ENCODE peak calls at places on chromosomes 12 and 14, in eight cellular contexts. Z, X, L, B, J, C, H and Y are unnamed samples. For H3K4me1 and H3K36me3, the result is how much of the 10 kb centered on the place peaks cover.

GRCh38 chr12:1093166-1093751 is 102.2 kb downstream of the ERC1 start:
- DNase-seq in J (peak), X (no peak), B (no peak), C (peak), L (no peak), Z (peak), H (no peak), Y (no peak)

GRCh38 chr12:131896811-131897270 is 2.4 kb downstream of the ULK1 start:
- DNase-seq in Z (no peak), C (no peak), B (no peak), J (no peak), H (no peak), X (peak), L (peak), Y (no peak)

GRCh38 chr14:64940336-64940910 is 2.1 kb downstream of the GPX2 start:
- DNase-seq in B (no peak), J (no peak), L (no peak), Z (no peak), C (no peak), H (no peak), X (no peak), Y (no peak)

GRCh38 chr12:109771746-109772621 is 58.4 kb downstream of the FAM222A start:
- DNase-seq in X (no peak), Z (no peak), H (peak), B (peak), L (no peak), C (no peak), J (no peak), Y (no peak)

GRCh38 chr12:75571204-75571603 is 59.8 kb upstream of the KRR1 start:
- DNase-seq in C (no peak), H (no peak), J (no peak), B (no peak), Z (no peak), L (no peak), X (no peak), Y (no peak)

GRCh38 chr14:106586098-106586704 is 1059.8 kb downstream of the TMEM121 start:
- DNase-seq in H (peak), C (no peak), B (no peak), L (no peak), J (no peak), Z (peak), X (no peak), Y (no peak)

GRCh38 chr14:70098257-70098809 is 90.4 kb downstream of the SLC8A3 start:
- DNase-seq in J (no peak), C (no peak), Z (no peak), X (no peak), B (no peak), H (no peak), L (no peak), Y (no peak)

GRCh38 chr12:67855103-67855502 is 134.1 kb upstream of the IFNG-AS1 start:
- DNase-seq in C (no peak), J (no peak), H (no peak), Z (no peak), L (no peak), X (no peak), B (no peak), Y (no peak)

GRCh38 chr12:62969695-62970094 is 34.7 kb upstream of the PPM1H start:
- DNase-seq in Z (no peak), H (no peak), B (no peak), J (no peak), X (no peak), C (no peak), L (no peak), Y (no peak)

GRCh38 chr14:23284654-23285529 is 1.0 kb downstream of the HOMEZ start:
- DNase-seq in L (no peak), J (peak), C (no peak), H (no peak), Z (no peak), X (no peak), B (no peak), Y (no peak)

GRCh38 chr12:117333331-117334000 is 28.0 kb downstream of the NOS1 start:
- DNase-seq in X (no peak), H (no peak), Z (no peak), L (no peak), B (no peak), C (no peak), J (no peak), Y (no peak)

GRCh38 chr14:50360093-50360492 is 36.6 kb downstream of the CDKL1 start:
- DNase-seq in L (no peak), H (no peak), X (no peak), C (no peak), B (no peak), Z (no peak), J (no peak), Y (no peak)

GRCh38 chr12:63298386-63298930 is 147.5 kb upstream of the AVPR1A start:
- DNase-seq in L (no peak), J (no peak), B (no peak), X (no peak), H (no peak), Z (no peak), C (no peak), Y (no peak)

GRCh38 chr14:88322505-88323085 is 474 bp downstream of the KCNK10 start:
- DNase-seq in J (no peak), X (no peak), Z (no peak), B (no peak), C (no peak), L (no peak), H (no peak), Y (no peak)

GRCh38 chr12:59649203-59649602 is 53.4 kb downstream of the SLC16A7 start:
- DNase-seq in H (no peak), L (no peak), Z (no peak), J (peak), B (no peak), C (no peak), X (no peak), Y (no peak)

GRCh38 chr14:32366995-32367394 is 37.9 kb downstream of the AKAP6 start:
- DNase-seq in X (no peak), C (no peak), B (no peak), L (no peak), Z (no peak), H (no peak), J (no peak), Y (no peak)

GRCh38 chr12:45674181-45674580 is 55.3 kb upstream of the ARID2 start:
- DNase-seq in Z (no peak), L (no peak), X (no peak), C (no peak), H (no peak), J (peak), B (no peak), Y (no peak)

GRCh38 chr14:28756896-28757570 is 9.6 kb upstream of the FOXG1 start:
- DNase-seq in B (no peak), X (no peak), Z (no peak), H (no peak), J (peak), L (no peak), C (no peak), Y (no peak)

GRCh38 chr12:89479982-89480381 is 44.6 kb downstream of the GALNT4 start:
- DNase-seq in H (no peak), J (no peak), L (no peak), B (no peak), X (no peak), C (no peak), Z (no peak), Y (no peak)

GRCh38 chr14:20757963-20758362 is 10.2 kb upstream of the EDDM3B start:
- DNase-seq in B (no peak), L (no peak), H (no peak), C (peak), J (no peak), Z (peak), X (no peak), Y (no peak)

GRCh38 chr14:95530461-95531170 is 4.2 kb upstream of the GLRX5 start:
- DNase-seq in B (no peak), L (no peak), J (no peak), Z (no peak), H (no peak), C (no peak), X (no peak), Y (no peak)

GRCh38 chr12:132735496-132735895 is 24.9 kb downstream of the PGAM5 start:
- DNase-seq in B (no peak), J (no peak), X (no peak), L (no peak), C (no peak), Z (no peak), H (no peak), Y (no peak)

GRCh38 chr12:67223225-67223624 is 45.9 kb upstream of the CAND1 start:
- DNase-seq in H (no peak), X (no peak), J (no peak), B (no peak), L (no peak), Z (no peak), C (no peak), Y (no peak)

GRCh38 chr12:57998251-57998650 is 56.9 kb downstream of the ATP23 start:
- DNase-seq in Z (no peak), H (no peak), J (no peak), X (no peak), C (no peak), L (no peak), B (no peak), Y (no peak)

GRCh38 chr12:105225505-105225904 is 10.5 kb downstream of the APPL2 start:
- DNase-seq in X (no peak), H (no peak), C (no peak), J (no peak), B (no peak), L (no peak), Z (no peak), Y (no peak)

GRCh38 chr12:66688836-66689439 is 10.1 kb upstream of the GRIP1 start:
- DNase-seq in H (no peak), Z (peak), L (no peak), C (peak), X (no peak), J (peak), B (no peak), Y (no peak)

GRCh38 chr12:89528434-89528833 is 2.6 kb upstream of the POC1B start:
- DNase-seq in H (no peak), X (no peak), C (no peak), Z (no peak), L (no peak), J (no peak), B (no peak), Y (no peak)

GRCh38 chr12:88035271-88035906 is 6.2 kb upstream of the C12orf50 start:
- DNase-seq in Z (peak), J (peak), B (peak), C (peak), L (peak), X (peak), H (peak), Y (peak)

GRCh38 chr12:38638401-38638800 is 267.0 kb downstream of the CPNE8 start:
- DNase-seq in H (no peak), Z (no peak), X (no peak), J (no peak), L (no peak), B (no peak), C (no peak), Y (no peak)

GRCh38 chr12:127785535-127785934 is 481.4 kb upstream of the TMEM132C start:
- DNase-seq in H (no peak), B (no peak), L (no peak), C (no peak), J (no peak), X (peak), Z (no peak), Y (no peak)

GRCh38 chr12:109943811-109944210 is 43.7 kb downstream of the TCHP start:
- DNase-seq in L (no peak), J (peak), Z (no peak), X (no peak), C (no peak), H (no peak), B (no peak), Y (no peak)

GRCh38 chr12:64806593-64806992 is 17.9 kb upstream of the TBC1D30 start:
- DNase-seq in B (no peak), H (no peak), J (peak), X (no peak), Z (no peak), L (no peak), C (no peak), Y (no peak)

GRCh38 chr14:64944861-64945260 is 2.3 kb upstream of the GPX2 start:
- DNase-seq in Z (no peak), C (no peak), B (no peak), L (no peak), J (no peak), X (no peak), H (no peak), Y (no peak)

GRCh38 chr12:6093764-6094163 is 30.7 kb downstream of the VWF start:
- DNase-seq in Z (no peak), C (no peak), J (no peak), X (no peak), H (no peak), B (peak), L (no peak), Y (no peak)

GRCh38 chr12:116123511-116124258 is 153.8 kb downstream of the MED13L start:
- DNase-seq in B (no peak), H (no peak), C (peak), Z (peak), L (no peak), X (no peak), J (peak), Y (peak)

GRCh38 chr12:45775465-45775864 is 46.0 kb downstream of the ARID2 start:
- DNase-seq in H (no peak), B (no peak), C (no peak), J (no peak), L (no peak), X (no peak), Z (no peak), Y (no peak)

GRCh38 chr14:54722791-54723432 is 156.0 kb downstream of the SAMD4A start:
- DNase-seq in X (no peak), B (no peak), J (peak), H (no peak), L (no peak), C (no peak), Z (no peak), Y (no peak)

GRCh38 chr14:92613681-92614260 is 100.2 kb downstream of the RIN3 start:
- DNase-seq in C (no peak), L (no peak), J (no peak), H (no peak), B (no peak), X (no peak), Z (no peak), Y (no peak)
- H3K4me1 ChIP-seq in C (under half), L (under half), J (under half), H (under half), B (under half), X (under half), Z (under half), Y (under half)

DNA sequence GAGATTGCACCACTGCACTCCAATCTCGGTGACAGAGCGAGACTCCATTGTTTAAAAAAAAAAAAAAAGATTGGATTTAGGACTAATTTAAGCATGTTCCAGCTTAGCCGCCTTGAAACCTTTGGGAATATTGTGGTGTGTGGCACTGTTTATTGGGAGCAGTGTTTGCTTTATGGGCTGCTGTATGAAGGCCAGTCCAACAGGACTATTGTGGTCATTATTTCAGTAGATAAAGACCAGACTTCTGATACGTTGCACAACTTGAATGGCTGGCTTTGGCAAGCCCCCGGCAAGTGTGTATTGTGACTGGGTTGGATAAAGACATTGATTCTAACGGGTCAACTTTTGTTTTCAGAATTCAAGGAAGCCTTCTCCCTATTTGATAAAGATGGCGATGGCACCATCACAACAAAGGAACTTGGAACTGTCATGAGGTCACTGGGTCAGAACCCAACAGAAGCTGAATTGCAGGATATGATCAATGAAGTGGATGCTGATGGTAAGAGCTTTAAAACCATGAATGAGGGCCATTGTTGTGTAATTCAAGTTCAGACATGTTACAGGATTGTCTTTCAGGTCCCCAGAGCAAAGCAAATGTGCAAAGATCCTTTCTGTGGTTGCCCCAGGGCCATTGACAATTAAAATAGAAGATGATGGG is 4.2 kb downstream of the CALM1 start:
- DNase-seq in J (no peak), Z (no peak), X (no peak), B (no peak), C (no peak), H (no peak), L (no peak), Y (no peak)
- H3K36me3 ChIP-seq in J (under half), Z (half or more), X (under half), B (under half), C (under half), H (half or more), L (half or more), Y (half or more)

DNA sequence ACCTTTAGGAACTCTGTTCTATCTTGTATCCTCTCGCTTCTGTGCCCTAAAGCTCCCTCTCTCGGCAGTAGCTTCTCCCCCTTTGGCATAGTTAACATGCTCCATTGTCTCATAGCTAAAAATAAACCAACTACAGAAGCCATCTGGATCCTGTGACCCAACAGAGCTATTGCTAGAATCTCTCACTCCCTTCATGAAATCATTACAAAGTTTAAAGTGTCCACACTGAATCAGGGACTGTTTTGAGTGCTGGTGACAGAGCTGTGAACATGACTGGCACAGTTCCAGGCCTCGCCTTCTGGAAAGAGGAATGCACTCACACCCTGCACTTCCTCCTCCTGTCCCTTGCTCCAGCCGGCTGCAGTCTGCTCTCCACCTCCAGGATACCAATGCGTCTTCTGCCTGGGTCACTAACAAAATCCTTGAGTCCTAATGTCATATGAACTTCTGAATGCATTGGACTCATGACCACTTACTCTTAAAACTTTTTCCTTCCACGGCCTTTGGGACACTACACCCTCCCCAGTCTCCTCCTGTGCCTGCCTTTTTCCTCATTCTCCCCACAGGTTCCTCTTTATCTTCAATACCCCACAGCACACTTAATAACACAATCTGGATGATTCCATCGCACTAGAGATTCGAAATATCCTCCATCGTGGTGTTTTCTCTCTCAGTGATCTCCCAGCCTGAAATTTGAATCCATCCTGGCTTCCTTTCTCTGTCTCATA is 13.2 kb downstream of the PLBD1 start:
- DNase-seq in B (peak), J (no peak), L (peak), Z (peak), X (peak), C (peak), H (peak), Y (peak)
- TF ChIP-seq CTCF in B (no peak), J (no peak), L (peak), Z (no peak), X (no peak), C (peak), H (no peak), Y (peak)

GRCh38 chr14:67187210-67187609 is 2.0 kb upstream of the GARIN2 start:
- DNase-seq in Z (no peak), C (no peak), X (no peak), H (no peak), B (no peak), J (peak), L (no peak), Y (no peak)
- H3K4me1 ChIP-seq in Z (under half), C (under half), X (under half), H (under half), B (under half), J (under half), L (under half), Y (under half)

GRCh38 chr14:68968051-68968450 is 11.1 kb downstream of the ACTN1 start:
- DNase-seq in Z (no peak), X (no peak), B (peak), H (no peak), L (no peak), C (no peak), J (no peak), Y (no peak)
- H3K36me3 ChIP-seq in Z (under half), X (under half), B (under half), H (under half), L (under half), C (under half), J (half or more), Y (under half)

GRCh38 chr14:68719634-68720384 is 73.1 kb downstream of the ZFP36L1 start:
- DNase-seq in J (no peak), B (no peak), L (no peak), H (no peak), X (no peak), C (no peak), Z (peak), Y (no peak)

GRCh38 chr14:68715032-68715924 is 77.6 kb downstream of the ZFP36L1 start:
- DNase-seq in X (no peak), H (no peak), J (peak), L (no peak), Z (peak), C (no peak), B (no peak), Y (no peak)

GRCh38 chr14:68718033-68718725 is 74.7 kb downstream of the ZFP36L1 start:
- DNase-seq in L (no peak), C (no peak), B (no peak), Z (no peak), H (no peak), J (no peak), X (no peak), Y (no peak)

GRCh38 chr14:68713782-68714181 is 79.1 kb downstream of the ZFP36L1 start:
- DNase-seq in L (no peak), X (no peak), C (no peak), B (no peak), Z (no peak), H (no peak), J (no peak), Y (no peak)

DNA sequence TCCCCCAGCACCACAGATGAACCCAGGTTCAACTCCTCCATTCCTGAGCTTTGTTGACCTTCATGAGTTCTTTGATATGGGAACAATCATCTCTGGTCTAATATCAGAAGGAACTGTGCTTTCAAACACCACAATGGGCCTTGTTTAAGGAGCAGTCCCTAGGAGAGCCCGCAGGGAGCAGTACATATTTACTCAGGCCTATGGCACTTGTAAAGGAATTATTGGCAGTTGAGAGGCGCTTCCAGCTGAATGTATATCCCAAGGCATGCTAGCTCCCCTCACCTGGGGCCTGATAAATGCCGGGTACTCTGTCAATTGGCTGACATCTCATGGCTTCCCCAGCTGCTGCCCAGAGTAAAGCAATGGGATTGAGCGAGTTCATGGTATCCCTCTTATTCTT is 76.2 kb downstream of the ZFP36L1 start:
- DNase-seq in J (no peak), H (no peak), L (no peak), X (no peak), C (no peak), Z (peak), B (no peak), Y (no peak)
- TF ChIP-seq CTCF in J (no peak), H (no peak), L (no peak), X (no peak), C (no peak), Z (peak), B (no peak), Y (no peak)

DNA sequence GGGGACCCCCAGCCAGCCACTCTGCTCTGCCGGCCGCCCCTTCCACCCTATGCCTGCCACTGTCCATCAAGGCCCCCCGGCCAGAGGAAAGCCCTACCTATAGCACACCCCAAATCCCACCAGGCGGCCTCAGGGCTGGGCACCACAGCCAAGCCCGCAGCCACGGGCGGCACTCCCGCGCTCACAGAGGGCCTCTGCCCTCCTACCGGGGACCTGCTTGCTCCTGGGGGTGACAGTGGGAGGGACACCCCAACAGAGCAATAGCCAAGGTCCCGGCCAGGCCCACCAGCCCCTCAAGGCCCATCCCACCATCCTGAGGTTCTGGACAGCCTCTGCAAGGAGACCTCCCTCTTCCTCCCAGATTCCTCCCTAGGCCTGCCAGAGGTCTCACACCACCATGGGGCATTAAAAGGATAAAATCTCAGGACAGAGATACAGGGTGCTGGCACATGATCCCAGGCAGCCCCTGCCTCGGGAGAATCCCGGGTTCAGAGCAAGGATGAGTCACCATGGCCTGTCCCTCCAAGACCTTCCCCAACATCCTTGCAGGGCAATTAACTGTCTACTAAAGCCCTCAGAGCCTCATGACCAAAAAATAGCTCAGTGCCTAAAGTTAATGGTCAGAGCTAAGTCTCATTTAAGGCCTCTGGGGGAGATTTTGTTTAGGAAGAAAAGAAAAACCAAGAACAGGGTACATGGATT is 17.1 kb downstream of the CCDC85C start:
- DNase-seq in B (no peak), X (no peak), J (no peak), L (no peak), Z (no peak), C (no peak), H (no peak), Y (no peak)
- H3K4me1 ChIP-seq in B (under half), X (under half), J (under half), L (half or more), Z (under half), C (under half), H (under half), Y (under half)